ENCODE peak calls at places on chromosomes 13 and 19, in five cellular contexts. J is neuronal stem cell, X is H9, C is trophoblast cell, P is H1. M is an unnamed sample.

GRCh38 chr19:12785431-12786011 is 5.8 kb upstream of the JUNB start:
- DNase-seq in P (no peak), J (no peak), X (no peak), C (no peak), M (no peak)

GRCh38 chr13:91962946-91963345 is 564.5 kb downstream of the GPC5 start:
- DNase-seq in X (no peak), C (no peak), P (no peak), J (no peak), M (no peak)

GRCh38 chr13:21971662-21972635 is 301.1 kb downstream of the FGF9 start:
- DNase-seq in C (no peak), X (no peak), P (no peak), J (no peak), M (peak; percentile 61)

GRCh38 chr19:47610902-47611301 is 2.0 kb downstream of the BICRA start:
- DNase-seq in P (no peak), J (no peak), X (no peak), C (no peak), M (no peak)

GRCh38 chr19:38062959-38063786 is 156.2 kb downstream of the SIPA1L3 start:
- DNase-seq in X (no peak), P (no peak), C (no peak), J (no peak), M (peak; percentile 31)

GRCh38 chr19:16537111-16537510 is 5.1 kb downstream of the CHERP start:
- DNase-seq in C (no peak), J (no peak), P (no peak), X (no peak), M (no peak)

GRCh38 chr13:105232403-105232802 is 1303.1 kb downstream of the EFNB2 start:
- DNase-seq in C (no peak), P (no peak), X (no peak), J (no peak), M (no peak)

GRCh38 chr13:110507678-110508381 is 53.7 kb downstream of the RAB20 start:
- DNase-seq in X (no peak), C (peak; percentile 63), P (no peak), J (no peak), M (no peak)

GRCh38 chr13:113493315-113493951 is 2.9 kb upstream of the DCUN1D2 start:
- DNase-seq in P (no peak), C (peak; percentile 20), J (no peak), X (no peak), M (peak; percentile 95)

GRCh38 chr19:40605201-40605971 is 4.2 kb downstream of the LTBP4 start:
- DNase-seq in P (no peak), X (peak; percentile 76), C (peak; percentile 96), J (no peak), M (peak; percentile 71)

GRCh38 chr19:11420429-11420893 is 1.3 kb upstream of the RGL3 start:
- DNase-seq in C (peak; percentile 35), P (no peak), J (no peak), X (no peak), M (peak; percentile 61)

GRCh38 chr13:101535192-101535746 is 82.8 kb downstream of the ITGBL1 start:
- DNase-seq in P (no peak), X (no peak), J (no peak), C (no peak), M (no peak)

GRCh38 chr19:54035215-54036178 is 28.2 kb downstream of the VSTM1 start:
- DNase-seq in X (peak; percentile 77), P (no peak), J (peak; percentile 60), C (peak; percentile 36), M (peak; percentile 63)

GRCh38 chr13:58134012-58134411 is 502.5 kb downstream of the PCDH17 start:
- DNase-seq in X (no peak), C (no peak), P (no peak), J (peak; percentile 2), M (no peak)

DNA sequence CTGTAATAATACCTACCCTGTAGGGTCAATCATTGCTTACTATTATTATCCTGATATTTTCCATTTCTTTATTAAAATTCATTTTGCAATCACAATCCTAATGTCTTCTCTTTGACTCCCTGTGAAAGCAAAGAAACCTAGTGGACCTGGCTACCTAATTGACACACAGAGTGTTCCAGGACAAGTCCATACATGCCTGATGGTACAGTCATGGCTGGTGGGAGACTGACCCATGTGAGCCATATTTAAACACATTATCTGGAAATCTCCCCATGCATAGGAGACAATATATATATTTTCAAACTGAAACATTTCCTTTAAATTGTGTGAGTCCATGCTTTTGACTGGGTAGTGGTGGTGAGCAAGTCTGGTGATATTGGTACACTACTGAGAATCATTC is 230.6 kb upstream of the DACH1 start:
- DNase-seq in P (no peak), J (no peak), C (no peak), X (no peak), M (no peak)
- H2AFZ ChIP-seq in P (no peak overlapping the region), J (peak overlapping the region; percentile 67), C (no peak overlapping the region), X (no peak overlapping the region), M (no peak overlapping the region)

DNA sequence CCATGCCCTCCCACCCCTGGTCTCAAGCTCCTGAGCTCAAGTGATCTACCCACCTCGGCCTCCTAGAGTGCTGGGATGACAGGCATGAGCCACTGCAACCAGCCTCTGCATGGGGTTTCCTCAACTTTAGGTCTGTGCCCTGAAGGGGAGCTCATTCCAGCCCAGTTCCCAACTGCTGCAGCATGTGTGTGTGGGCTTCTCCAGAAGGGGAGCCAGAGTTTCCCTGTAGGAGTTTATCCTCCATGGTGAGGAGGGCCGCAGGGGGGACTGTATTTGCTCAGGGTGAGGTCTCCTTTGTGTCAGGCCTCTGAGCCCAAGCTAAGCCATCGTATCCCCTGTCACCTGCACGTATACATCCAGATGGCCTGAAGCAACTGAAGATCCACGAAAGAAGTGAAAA is 11.3 kb upstream of the ZNF808 start:
- DNase-seq in J (no peak), P (no peak), C (no peak), X (no peak), M (no peak)
- H2BK12ac ChIP-seq in J (no peak overlapping the region), P (no peak overlapping the region), C (no peak overlapping the region), X (no peak overlapping the region), M (no peak overlapping the region)

GRCh38 chr13:99226493-99226892 is 25.8 kb downstream of the UBAC2 start:
- DNase-seq in J (no peak), X (no peak), P (no peak), C (no peak), M (no peak)
- H3K4me1 ChIP-seq in J (peaks cover 9% of the 10 kb centered on the region), X (no peaks in the 10 kb centered on the region), P (peaks cover 4% of the 10 kb centered on the region), C (peaks cover 3% of the 10 kb centered on the region), M (peaks cover 11% of the 10 kb centered on the region)

GRCh38 chr13:45368571-45368970 is 27.6 kb upstream of the TPT1 start:
- DNase-seq in X (no peak), C (no peak), P (no peak), J (no peak), M (peak; percentile 14)
- H2AFZ ChIP-seq in X (no peak overlapping the region), C (no peak overlapping the region), P (no peak overlapping the region), J (no peak overlapping the region), M (no peak overlapping the region)

DNA sequence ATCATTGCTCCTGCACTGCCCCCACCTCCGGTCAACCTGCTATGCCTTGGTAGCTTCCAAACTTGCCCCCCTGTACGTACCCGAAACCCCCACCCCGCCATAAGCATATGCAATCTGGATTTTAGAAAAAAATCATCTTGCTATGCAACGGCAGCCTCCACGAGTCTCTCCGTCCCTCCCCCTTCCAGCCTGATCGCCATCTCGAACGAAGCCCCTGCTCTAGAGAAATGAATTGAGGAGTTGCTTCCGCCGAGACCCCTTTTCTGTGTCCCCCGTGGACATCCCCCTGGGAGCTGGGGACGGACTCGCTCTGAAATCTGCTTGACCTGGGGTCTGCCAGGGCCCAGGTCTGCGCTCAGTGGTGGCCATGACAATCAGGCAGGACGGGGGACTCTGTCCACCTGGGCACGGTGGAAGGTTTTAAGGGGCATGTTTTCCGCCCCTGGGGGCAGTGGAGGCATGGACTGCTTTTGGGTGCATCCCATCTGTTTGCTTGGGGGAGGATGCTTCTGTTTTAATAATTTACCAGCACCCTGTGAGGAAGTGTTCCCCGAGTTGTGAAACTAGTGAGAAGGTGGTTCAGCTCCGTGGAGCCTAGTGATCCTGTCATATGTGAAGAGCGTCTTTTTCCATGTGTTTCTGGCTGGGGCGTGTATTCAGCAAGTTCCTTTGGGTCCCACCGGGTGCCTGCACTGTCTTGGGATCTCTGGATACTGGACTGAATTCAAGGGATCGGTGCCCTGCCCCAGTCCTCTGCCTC is 1.0 kb downstream of the KDM4B start:
- DNase-seq in P (no peak), C (no peak), J (peak; percentile 21), X (no peak), M (peak; percentile 65)
- H2BK12ac ChIP-seq in P (no peak overlapping the region), C (no peak overlapping the region), J (no peak overlapping the region), X (no peak overlapping the region), M (no peak overlapping the region)

DNA sequence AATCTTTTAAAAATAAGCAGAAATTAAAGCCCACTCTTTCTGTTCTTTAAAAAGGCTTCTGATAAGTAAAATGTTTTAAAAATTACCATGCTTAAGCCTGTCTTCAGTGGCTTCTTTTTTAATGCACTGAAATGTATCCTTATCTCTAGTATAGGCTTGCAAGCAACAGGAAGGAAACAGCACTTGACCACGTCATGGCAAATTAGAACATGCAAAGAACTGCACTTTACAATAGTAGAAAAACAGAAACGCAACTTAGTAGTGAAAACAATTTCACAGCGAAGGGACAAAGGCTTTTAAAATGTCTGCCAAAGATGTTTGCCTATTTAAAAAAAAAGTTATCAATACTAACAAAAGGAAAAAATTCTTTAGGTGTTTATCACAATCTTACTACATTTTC is 36.3 kb downstream of the ELF1 start:
- DNase-seq in P (no peak), J (no peak), X (no peak), C (no peak), M (peak; percentile 91)
- H3K4me1 ChIP-seq in P (no peaks in the 10 kb centered on the region), J (no peaks in the 10 kb centered on the region), X (no peaks in the 10 kb centered on the region), C (no peaks in the 10 kb centered on the region), M (no peaks in the 10 kb centered on the region)

GRCh38 chr13:44735806-44736205 is 159.7 kb upstream of the TSC22D1 start:
- DNase-seq in P (no peak), X (no peak), C (no peak), J (no peak), M (no peak)
- H2AFZ ChIP-seq in P (no peak overlapping the region), X (no peak overlapping the region), C (no peak overlapping the region), J (no peak overlapping the region), M (no peak overlapping the region)

DNA sequence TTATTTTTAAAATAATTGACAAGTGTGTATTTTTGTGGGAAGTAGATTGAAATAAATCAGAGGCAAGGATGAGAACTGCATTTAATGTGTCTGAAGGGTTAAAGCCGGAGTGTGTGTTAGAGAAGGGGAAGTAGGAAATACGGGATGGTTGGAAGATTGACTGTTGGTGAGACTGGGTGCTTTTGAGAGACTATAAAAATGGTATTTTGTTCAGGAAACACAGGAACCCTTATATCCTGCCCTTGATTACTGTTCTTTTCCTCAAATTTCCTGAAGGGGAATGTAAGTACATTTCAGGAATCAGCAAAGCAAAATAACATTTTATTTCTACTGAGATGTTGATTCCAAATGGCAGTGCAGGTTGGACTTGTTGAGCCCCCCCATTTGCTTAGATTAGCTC is 15.1 kb downstream of the IFT88 start:
- DNase-seq in X (no peak), J (no peak), P (no peak), C (no peak), M (no peak)
- H2BK12ac ChIP-seq in X (no peak overlapping the region), J (no peak overlapping the region), P (no peak overlapping the region), C (no peak overlapping the region), M (no peak overlapping the region)